ENCODE peak calls at places on chromosome 14, in four cellular contexts. M is IMR-90, F is GM12878, Y is endothelial cell of umbilical vein. D is an unnamed sample.

GRCh38 chr14:58118097-58118496 is 33.9 kb downstream of the ARMH4 start:
- DNase-seq in M (no peak), F (no peak), Y (no peak), D (no peak)

GRCh38 chr14:52427460-52427859 is 113.3 kb downstream of the PTGER2 start:
- DNase-seq in M (no peak), F (no peak), Y (no peak), D (no peak)

GRCh38 chr14:75069811-75070145 is 337 bp downstream of the ZC2HC1C start:
- DNase-seq in M (no peak), F (no peak), Y (no peak), D (no peak)

GRCh38 chr14:83779266-83779665 is 1750.7 kb upstream of the FLRT2 start:
- DNase-seq in M (peak), F (no peak), Y (peak), D (no peak)

GRCh38 chr14:38958589-38958988 is 144.4 kb downstream of the SEC23A start:
- DNase-seq in M (no peak), F (no peak), Y (peak), D (no peak)

GRCh38 chr14:61733972-61734371 is 28.2 kb upstream of the SNAPC1 start:
- DNase-seq in M (no peak), F (no peak), Y (no peak), D (no peak)

GRCh38 chr14:89011727-89012271 is 187.3 kb downstream of the TTC8 start:
- DNase-seq in M (no peak), F (no peak), Y (no peak), D (peak)

GRCh38 chr14:100641274-100641860 is 54.1 kb upstream of the BEGAIN start:
- DNase-seq in M (no peak), F (no peak), Y (no peak), D (no peak)

GRCh38 chr14:104405566-104406226 is 173.9 kb upstream of the C14orf180 start:
- DNase-seq in M (no peak), F (no peak), Y (no peak), D (no peak)

GRCh38 chr14:76715927-76716200 is 45.4 kb upstream of the VASH1 start:
- DNase-seq in M (no peak), F (no peak), Y (no peak), D (no peak)

GRCh38 chr14:92984082-92984788 is 61.3 kb downstream of the CHGA start:
- DNase-seq in M (no peak), F (no peak), Y (no peak), D (no peak)

GRCh38 chr14:73491256-73491976 is 683 bp downstream of the RIOX1 start:
- DNase-seq in M (peak), F (no peak), Y (peak), D (peak)

GRCh38 chr14:65502676-65503124 is 90.2 kb downstream of the FUT8 start:
- DNase-seq in M (peak), F (peak), Y (no peak), D (no peak)

GRCh38 chr14:91376547-91377477 is 40.8 kb downstream of the CCDC88C start:
- DNase-seq in M (no peak), F (no peak), Y (no peak), D (no peak)

GRCh38 chr14:72097173-72097783 is 165.0 kb downstream of the RGS6 start:
- DNase-seq in M (no peak), F (no peak), Y (no peak), D (no peak)

GRCh38 chr14:74257988-74258704 is 18.9 kb downstream of the VSX2 start:
- DNase-seq in M (no peak), F (no peak), Y (no peak), D (no peak)

GRCh38 chr14:90785474-90785873 is 30.8 kb downstream of the TTC7B start:
- DNase-seq in M (no peak), F (no peak), Y (peak), D (no peak)

GRCh38 chr14:77040059-77040308 is 11.5 kb upstream of the IRF2BPL start:
- DNase-seq in M (no peak), F (no peak), Y (no peak), D (no peak)

GRCh38 chr14:38065101-38065762 is 142.5 kb upstream of the SSTR1 start:
- DNase-seq in M (no peak), F (no peak), Y (no peak), D (no peak)

GRCh38 chr14:53716521-53716920 is 240.1 kb downstream of the BMP4 start:
- DNase-seq in M (no peak), F (no peak), Y (peak), D (no peak)

GRCh38 chr14:55047301-55048053 is 4.0 kb upstream of the MAPK1IP1L start:
- DNase-seq in M (no peak), F (no peak), Y (no peak), D (no peak)
- TF ChIP-seq FOS in M (no peak), F (no peak), Y (no peak), D (no peak)

DNA sequence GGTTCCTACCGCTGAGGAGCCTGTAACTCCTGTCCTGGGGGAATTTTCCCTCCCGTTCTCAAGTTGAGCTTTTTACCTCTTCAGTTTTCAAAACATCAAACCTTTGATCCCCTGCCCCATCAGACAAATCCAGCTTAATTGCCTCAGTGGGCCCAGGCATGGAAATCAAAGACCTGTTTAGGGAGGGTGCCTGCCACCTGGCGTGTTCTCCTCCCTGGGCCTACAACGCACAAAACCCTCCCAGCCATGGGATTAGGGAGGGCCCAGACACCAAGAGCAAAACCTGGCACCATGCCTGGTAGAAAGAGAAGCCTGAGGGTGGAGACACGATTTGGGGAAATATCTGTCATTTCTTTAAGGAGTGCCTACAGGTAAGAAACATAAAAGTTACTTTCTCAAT is 672.9 kb downstream of the BCL11B start:
- DNase-seq in M (no peak), F (no peak), Y (no peak), D (no peak)
- TF ChIP-seq FOS in M (no peak), F (no peak), Y (no peak), D (no peak)

GRCh38 chr14:94028450-94028826 is 2.3 kb downstream of the OTUB2 start:
- DNase-seq in M (peak), F (no peak), Y (no peak), D (no peak)
- TF ChIP-seq FOS in M (no peak), F (no peak), Y (no peak), D (no peak)

GRCh38 chr14:56212541-56212940 is 94.3 kb downstream of the PELI2 start:
- DNase-seq in M (no peak), F (no peak), Y (no peak), D (no peak)
- TF ChIP-seq FOS in M (no peak), F (no peak), Y (no peak), D (no peak)

GRCh38 chr14:41604793-41605534 is 1.7 kb upstream of the LRFN5 start:
- DNase-seq in M (peak), F (no peak), Y (no peak), D (no peak)

GRCh38 chr14:41607966-41608663 is 1.4 kb downstream of the LRFN5 start:
- DNase-seq in M (no peak), F (no peak), Y (no peak), D (no peak)

GRCh38 chr14:41607119-41607785 is 576 bp downstream of the LRFN5 start:
- DNase-seq in M (no peak), F (no peak), Y (no peak), D (no peak)

GRCh38 chr14:41606249-41607118 is at the start of gene LRFN5:
- DNase-seq in M (peak), F (no peak), Y (no peak), D (no peak)

GRCh38 chr14:41605550-41606248 is 977 bp upstream of the LRFN5 start:
- DNase-seq in M (peak), F (no peak), Y (no peak), D (no peak)
- TF ChIP-seq FOS in M (no peak), F (no peak), Y (no peak), D (no peak)

GRCh38 chr14:23186913-23187654 is 3.6 kb upstream of the SLC7A8 start:
- DNase-seq in M (peak), F (peak), Y (peak), D (peak)
- TF ChIP-seq FOS in M (no peak), F (no peak), Y (no peak), D (no peak)

GRCh38 chr14:26395726-26396125 is 202.1 kb downstream of the NOVA1 start:
- DNase-seq in M (no peak), F (no peak), Y (no peak), D (no peak)

GRCh38 chr14:26394114-26394855 is 203.5 kb downstream of the NOVA1 start:
- DNase-seq in M (peak), F (no peak), Y (peak), D (no peak)

GRCh38 chr14:26402126-26402525 is 195.7 kb downstream of the NOVA1 start:
- DNase-seq in M (no peak), F (no peak), Y (no peak), D (no peak)

GRCh38 chr14:26401170-26401968 is 196.5 kb downstream of the NOVA1 start:
- DNase-seq in M (no peak), F (no peak), Y (no peak), D (no peak)

DNA sequence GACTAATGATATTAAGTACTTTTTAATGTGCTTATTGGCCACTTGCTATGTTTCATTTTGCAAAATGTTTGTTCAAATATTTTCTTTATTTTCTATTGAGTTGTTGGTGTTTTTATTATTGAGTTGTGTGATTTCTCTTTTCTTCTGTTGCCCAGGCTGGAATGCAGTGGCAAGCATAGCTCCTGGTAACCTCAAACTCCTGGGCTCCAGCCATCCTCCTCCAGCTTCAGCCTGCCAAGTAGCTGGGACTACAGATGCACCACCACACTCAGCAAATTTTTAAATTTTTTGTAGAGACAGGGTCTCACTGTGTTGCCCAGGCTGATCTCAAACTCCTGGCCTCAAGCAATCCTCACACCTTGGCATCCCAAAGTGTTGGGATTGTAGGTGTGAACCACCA is 199.2 kb downstream of the NOVA1 start:
- DNase-seq in M (no peak), F (no peak), Y (no peak), D (no peak)
- TF ChIP-seq FOS in M (no peak), F (no peak), Y (no peak), D (no peak)

D was measured in K562.